ENCODE peak calls at places on chromosomes 6 and 20, in four cellular contexts. One of them, this sample, is unnamed.

GRCh38 chr20:20772492-20773047 is 60.1 kb upstream of the RALGAPA2 start:
- DNase-seq in MM.1S: no peak
- DNase-seq in SK-N-SH: no peak
- DNase-seq in spleen: no peak
- DNase-seq in this sample: no peak

GRCh38 chr6:168035661-168036616 is 38.5 kb downstream of the KIF25 start:
- DNase-seq in MM.1S: no peak
- DNase-seq in SK-N-SH: peak
- DNase-seq in spleen: peak
- DNase-seq in this sample: no peak

GRCh38 chr6:63611560-63611959 is 24.0 kb upstream of the PHF3 start:
- DNase-seq in MM.1S: no peak
- DNase-seq in SK-N-SH: no peak
- DNase-seq in spleen: no peak
- DNase-seq in this sample: no peak

GRCh38 chr20:31909253-31910070 is 39.0 kb downstream of the TTLL9 start:
- DNase-seq in MM.1S: no peak
- DNase-seq in SK-N-SH: no peak
- DNase-seq in spleen: no peak
- DNase-seq in this sample: no peak

GRCh38 chr6:89436226-89436625 is 3.3 kb downstream of the ANKRD6 start:
- DNase-seq in MM.1S: peak
- DNase-seq in SK-N-SH: no peak
- DNase-seq in spleen: no peak
- DNase-seq in this sample: no peak

GRCh38 chr6:96943535-96943934 is 19.0 kb downstream of the KLHL32 start:
- DNase-seq in MM.1S: no peak
- DNase-seq in SK-N-SH: no peak
- DNase-seq in spleen: no peak
- DNase-seq in this sample: no peak

GRCh38 chr6:39294899-39295298 is 19.3 kb downstream of the KCNK17 start:
- DNase-seq in MM.1S: no peak
- DNase-seq in SK-N-SH: no peak
- DNase-seq in spleen: no peak
- DNase-seq in this sample: no peak

GRCh38 chr20:34979366-34980153 is 23.9 kb downstream of the MYH7B start:
- DNase-seq in MM.1S: no peak
- DNase-seq in SK-N-SH: peak
- DNase-seq in spleen: peak
- DNase-seq in this sample: no peak

GRCh38 chr6:28542440-28543293 is 17.0 kb downstream of the GPX5 start:
- DNase-seq in MM.1S: peak
- DNase-seq in SK-N-SH: peak
- DNase-seq in spleen: no peak
- DNase-seq in this sample: peak

GRCh38 chr20:35146299-35146921 is 726 bp downstream of the EDEM2 start:
- DNase-seq in MM.1S: peak
- DNase-seq in SK-N-SH: peak
- DNase-seq in spleen: peak
- DNase-seq in this sample: peak

GRCh38 chr6:44041461-44042260 is 85.6 kb downstream of the MRPL14 start:
- DNase-seq in MM.1S: no peak
- DNase-seq in SK-N-SH: no peak
- DNase-seq in spleen: peak
- DNase-seq in this sample: no peak

DNA sequence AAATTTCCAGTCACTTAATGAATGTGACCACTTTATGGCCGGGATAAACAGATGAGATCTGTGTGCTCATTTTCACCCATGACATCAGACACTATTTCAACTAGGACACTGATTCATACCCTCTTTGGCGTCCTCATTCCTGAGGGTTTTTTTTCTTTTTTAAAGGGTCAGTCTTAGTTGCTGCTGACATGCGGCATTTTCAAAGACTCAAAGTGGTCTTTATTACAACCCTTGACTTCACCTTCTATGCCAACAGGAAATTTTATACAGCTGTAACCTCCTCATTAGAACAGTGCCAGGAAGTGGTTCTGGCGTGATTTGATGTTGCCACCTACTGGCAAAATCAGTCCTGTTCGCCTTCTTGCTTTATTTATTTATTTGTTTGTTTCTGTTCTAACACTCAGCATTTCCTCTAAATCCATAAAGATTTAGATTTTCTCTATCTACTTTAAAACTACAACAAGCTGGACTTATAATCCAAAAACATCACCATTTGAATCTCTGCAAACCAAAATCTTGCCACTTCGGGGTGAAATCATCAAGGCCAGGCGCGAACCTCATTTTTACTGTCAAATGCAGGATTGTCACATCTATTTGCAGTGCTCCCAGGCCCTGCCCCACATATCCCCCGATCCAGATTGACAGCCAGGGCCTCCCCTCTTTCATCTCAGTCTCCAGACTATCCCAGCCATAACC is 77.7 kb downstream of the C6orf118 start:
- DNase-seq in MM.1S: no peak
- DNase-seq in SK-N-SH: peak
- DNase-seq in spleen: no peak
- DNase-seq in this sample: no peak
- TF ChIP-seq CTCF in MM.1S: peak
- TF ChIP-seq CTCF in SK-N-SH: peak
- TF ChIP-seq CTCF in spleen: peak
- TF ChIP-seq CTCF in this sample: no peak

GRCh38 chr20:42985628-42986027 is 204.1 kb downstream of the PTPRT start:
- DNase-seq in MM.1S: no peak
- DNase-seq in SK-N-SH: no peak
- DNase-seq in spleen: no peak
- DNase-seq in this sample: no peak
- TF ChIP-seq CTCF in MM.1S: no peak
- TF ChIP-seq CTCF in SK-N-SH: no peak
- TF ChIP-seq CTCF in spleen: no peak
- TF ChIP-seq CTCF in this sample: no peak

DNA sequence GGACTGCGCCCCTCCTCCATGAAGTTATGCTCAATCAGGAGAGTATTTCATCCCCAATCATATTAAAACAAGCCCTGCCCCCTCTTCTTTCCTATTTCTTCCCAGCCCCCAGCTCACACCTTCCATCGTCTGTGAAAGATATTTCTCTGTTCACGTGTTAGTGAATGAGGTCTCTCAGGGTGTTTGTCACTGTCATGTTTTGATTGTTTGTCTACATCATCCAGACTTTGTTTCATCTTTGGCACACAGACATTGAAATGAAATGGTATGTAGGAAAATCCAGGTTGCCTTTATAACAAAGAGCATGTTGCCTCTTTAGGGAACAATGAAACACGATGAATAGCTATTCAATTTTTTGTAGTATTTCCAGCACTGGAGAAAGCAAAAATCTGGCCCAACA is 543.5 kb upstream of the CITED2 start:
- DNase-seq in MM.1S: no peak
- DNase-seq in SK-N-SH: no peak
- DNase-seq in spleen: no peak
- DNase-seq in this sample: no peak
- TF ChIP-seq CTCF in MM.1S: no peak
- TF ChIP-seq CTCF in SK-N-SH: no peak
- TF ChIP-seq CTCF in spleen: no peak
- TF ChIP-seq CTCF in this sample: no peak

GRCh38 chr6:115643762-115644161 is 416.9 kb downstream of the FRK start:
- DNase-seq in MM.1S: no peak
- DNase-seq in SK-N-SH: no peak
- DNase-seq in spleen: no peak
- DNase-seq in this sample: no peak
- TF ChIP-seq CTCF in MM.1S: no peak
- TF ChIP-seq CTCF in SK-N-SH: peak
- TF ChIP-seq CTCF in spleen: no peak
- TF ChIP-seq CTCF in this sample: no peak

DNA sequence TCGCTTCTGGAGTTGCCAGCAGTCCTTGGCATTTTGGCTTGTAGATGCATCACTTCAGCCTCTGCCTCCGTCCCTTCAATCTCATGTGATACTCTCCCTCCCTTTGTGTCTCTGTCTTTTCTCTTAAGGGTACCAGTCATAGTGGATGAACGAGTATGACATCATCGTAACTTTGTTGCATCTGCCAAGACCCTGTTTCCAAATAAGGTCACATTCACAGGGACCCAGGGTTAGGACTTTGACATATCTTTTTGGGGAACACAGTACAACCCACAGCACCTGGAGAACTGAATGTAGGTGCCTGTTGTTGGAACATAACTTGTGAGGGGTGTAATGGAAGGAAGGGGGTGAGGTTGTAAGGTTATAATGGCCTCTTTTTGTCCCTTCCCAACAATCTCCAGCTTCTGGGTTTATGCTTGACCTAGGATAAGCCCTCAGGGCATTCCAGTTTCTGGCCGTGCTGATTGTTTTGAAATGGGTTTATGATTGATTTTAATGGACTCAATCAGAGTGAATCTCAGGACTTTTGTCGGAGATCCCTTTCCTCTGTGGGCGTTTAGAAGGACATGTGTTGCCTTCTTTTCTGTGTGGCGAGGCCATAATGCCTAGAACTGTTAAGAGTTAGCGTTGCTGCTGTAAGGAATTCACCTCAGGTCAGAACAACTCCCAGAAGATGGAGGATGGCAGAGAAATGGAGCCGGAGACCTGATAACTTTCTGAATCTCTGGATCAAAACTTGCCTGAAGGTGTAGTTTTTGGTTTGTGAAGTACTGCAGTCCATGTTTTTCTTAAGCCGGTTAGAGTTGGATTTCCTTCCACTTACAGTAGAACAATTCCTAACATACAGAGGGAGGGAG is 9.2 kb downstream of the ATRN start:
- DNase-seq in MM.1S: no peak
- DNase-seq in SK-N-SH: no peak
- DNase-seq in spleen: no peak
- DNase-seq in this sample: no peak
- TF ChIP-seq CTCF in MM.1S: no peak
- TF ChIP-seq CTCF in SK-N-SH: no peak
- TF ChIP-seq CTCF in spleen: no peak
- TF ChIP-seq CTCF in this sample: no peak

GRCh38 chr6:116443105-116443504 is 18.1 kb upstream of the CALHM6 start:
- DNase-seq in MM.1S: no peak
- DNase-seq in SK-N-SH: no peak
- DNase-seq in spleen: no peak
- DNase-seq in this sample: no peak

GRCh38 chr6:116444991-116445566 is 16.1 kb upstream of the CALHM6 start:
- DNase-seq in MM.1S: peak
- DNase-seq in SK-N-SH: no peak
- DNase-seq in spleen: no peak
- DNase-seq in this sample: no peak

GRCh38 chr6:116444575-116444974 is 16.6 kb upstream of the CALHM6 start:
- DNase-seq in MM.1S: no peak
- DNase-seq in SK-N-SH: no peak
- DNase-seq in spleen: no peak
- DNase-seq in this sample: no peak

GRCh38 chr6:116446399-116446798 is 14.8 kb upstream of the CALHM6 start:
- DNase-seq in MM.1S: peak
- DNase-seq in SK-N-SH: no peak
- DNase-seq in spleen: no peak
- DNase-seq in this sample: no peak

GRCh38 chr6:116444092-116444491 is 17.1 kb upstream of the CALHM6 start:
- DNase-seq in MM.1S: peak
- DNase-seq in SK-N-SH: peak
- DNase-seq in spleen: no peak
- DNase-seq in this sample: peak
- TF ChIP-seq CTCF in MM.1S: peak
- TF ChIP-seq CTCF in SK-N-SH: peak
- TF ChIP-seq CTCF in spleen: peak
- TF ChIP-seq CTCF in this sample: peak

GRCh38 chr6:85643530-85644373 is 1.1 kb upstream of the SYNCRIP start:
- DNase-seq in MM.1S: peak
- DNase-seq in SK-N-SH: peak
- DNase-seq in spleen: peak
- DNase-seq in this sample: peak

GRCh38 chr6:85642774-85643529 is at the start of gene SYNCRIP:
- DNase-seq in MM.1S: peak
- DNase-seq in SK-N-SH: peak
- DNase-seq in spleen: peak
- DNase-seq in this sample: peak

GRCh38 chr6:85641916-85642773 is 541 bp downstream of the SYNCRIP start:
- DNase-seq in MM.1S: peak
- DNase-seq in SK-N-SH: peak
- DNase-seq in spleen: peak
- DNase-seq in this sample: peak

GRCh38 chr6:85641522-85641915 is 1.2 kb downstream of the SYNCRIP start:
- DNase-seq in MM.1S: peak
- DNase-seq in SK-N-SH: no peak
- DNase-seq in spleen: no peak
- DNase-seq in this sample: no peak

GRCh38 chr6:85644374-85644762 is 1.7 kb upstream of the SYNCRIP start:
- DNase-seq in MM.1S: peak
- DNase-seq in SK-N-SH: no peak
- DNase-seq in spleen: no peak
- DNase-seq in this sample: no peak
- TF ChIP-seq CTCF in MM.1S: no peak
- TF ChIP-seq CTCF in SK-N-SH: no peak
- TF ChIP-seq CTCF in spleen: no peak
- TF ChIP-seq CTCF in this sample: no peak

DNA sequence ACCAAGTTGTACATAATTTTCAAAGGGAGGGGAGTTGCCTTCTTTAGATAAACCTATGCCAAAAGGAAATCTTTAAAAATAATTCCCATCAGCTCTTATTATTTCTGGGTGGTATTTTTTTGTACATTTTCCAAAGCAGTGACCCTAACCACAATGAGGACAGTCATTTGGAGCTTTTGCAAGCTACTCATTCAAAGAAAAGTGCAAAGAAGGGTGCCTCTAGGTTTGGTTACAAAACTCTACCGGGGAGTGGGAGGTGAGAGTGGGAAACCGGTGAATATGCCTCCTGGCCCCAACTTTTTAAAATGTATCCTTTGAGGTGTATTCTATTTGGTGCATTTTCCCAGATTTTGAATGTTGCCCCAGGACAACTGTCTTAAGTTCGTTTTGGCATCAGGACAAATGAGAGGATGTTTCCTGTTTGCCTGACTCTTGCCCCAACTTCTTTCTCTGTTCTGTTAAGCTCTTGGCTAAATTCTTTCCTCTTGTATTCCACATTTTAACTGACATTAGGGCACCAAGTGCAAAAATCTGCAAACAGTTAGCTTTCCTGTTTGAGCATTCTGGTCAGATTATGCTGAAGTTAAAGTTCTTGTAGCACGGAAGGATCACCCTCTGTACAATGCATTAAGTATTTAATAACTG is 78.9 kb downstream of the SLX4IP start:
- DNase-seq in MM.1S: no peak
- DNase-seq in SK-N-SH: no peak
- DNase-seq in spleen: no peak
- DNase-seq in this sample: no peak
- TF ChIP-seq CTCF in MM.1S: no peak
- TF ChIP-seq CTCF in SK-N-SH: no peak
- TF ChIP-seq CTCF in spleen: no peak
- TF ChIP-seq CTCF in this sample: no peak

GRCh38 chr20:14319704-14320103 is 17.7 kb downstream of the FLRT3 start:
- DNase-seq in MM.1S: no peak
- DNase-seq in SK-N-SH: no peak
- DNase-seq in spleen: no peak
- DNase-seq in this sample: no peak
- TF ChIP-seq CTCF in MM.1S: no peak
- TF ChIP-seq CTCF in SK-N-SH: no peak
- TF ChIP-seq CTCF in spleen: no peak
- TF ChIP-seq CTCF in this sample: no peak

This sample was measured in GM13976.